ENCODE peak calls at places on chromosomes 3 and 15, in four cellular contexts. One of them, this sample, is unnamed.
A peak's percentile ranks its signal among the peaks of the same experiment; 100 is the strongest.

GRCh38 chr3:99918720-99919119 is 101.1 kb downstream of the CMSS1 start:
- DNase-seq in AG04450: no peak
- DNase-seq in substantia nigra: no peak
- DNase-seq in CD8-positive, alpha-beta memory T cell: no peak
- DNase-seq in this sample: no peak

GRCh38 chr3:126111566-126112475 is 27.9 kb upstream of the SLC41A3 start:
- DNase-seq in AG04450: no peak
- DNase-seq in substantia nigra: no peak
- DNase-seq in CD8-positive, alpha-beta memory T cell: no peak
- DNase-seq in this sample: no peak

GRCh38 chr15:73558529-73558928 is 74.7 kb downstream of the NPTN start:
- DNase-seq in AG04450: no peak
- DNase-seq in substantia nigra: no peak
- DNase-seq in CD8-positive, alpha-beta memory T cell: no peak
- DNase-seq in this sample: no peak

GRCh38 chr15:68431792-68432401 is at the start of gene ITGA11:
- DNase-seq in AG04450: no peak
- DNase-seq in substantia nigra: no peak
- DNase-seq in CD8-positive, alpha-beta memory T cell: no peak
- DNase-seq in this sample: no peak

GRCh38 chr3:185878920-185879319 is 54.1 kb upstream of the IGF2BP2 start:
- DNase-seq in AG04450: no peak
- DNase-seq in substantia nigra: no peak
- DNase-seq in CD8-positive, alpha-beta memory T cell: no peak
- DNase-seq in this sample: no peak

GRCh38 chr3:113495035-113495434 is 19.9 kb downstream of the SPICE1 start:
- DNase-seq in AG04450: no peak
- DNase-seq in substantia nigra: no peak
- DNase-seq in CD8-positive, alpha-beta memory T cell: peak; percentile 6
- DNase-seq in this sample: no peak

GRCh38 chr3:57974796-57975388 is 33.3 kb upstream of the FLNB start:
- DNase-seq in AG04450: peak; percentile 87
- DNase-seq in substantia nigra: no peak
- DNase-seq in CD8-positive, alpha-beta memory T cell: no peak
- DNase-seq in this sample: no peak

GRCh38 chr3:10949197-10949596 is 43.4 kb upstream of the SLC6A1 start:
- DNase-seq in AG04450: no peak
- DNase-seq in substantia nigra: peak; percentile 76
- DNase-seq in CD8-positive, alpha-beta memory T cell: no peak
- DNase-seq in this sample: peak; percentile 71

GRCh38 chr3:172177046-172177445 is 137.7 kb downstream of the FNDC3B start:
- DNase-seq in AG04450: no peak
- DNase-seq in substantia nigra: no peak
- DNase-seq in CD8-positive, alpha-beta memory T cell: no peak
- DNase-seq in this sample: no peak

GRCh38 chr15:89690276-89691218 is at the start of the genes PEX11A and WDR93:
- DNase-seq in AG04450: peak; percentile 10
- DNase-seq in substantia nigra: peak; percentile 73
- DNase-seq in CD8-positive, alpha-beta memory T cell: peak; percentile 68
- DNase-seq in this sample: no peak

GRCh38 chr15:74400915-74401757 is 32.6 kb downstream of the SEMA7A start:
- DNase-seq in AG04450: no peak
- DNase-seq in substantia nigra: no peak
- DNase-seq in CD8-positive, alpha-beta memory T cell: no peak
- DNase-seq in this sample: no peak

GRCh38 chr3:17314171-17314570 is 428.3 kb downstream of the TBC1D5 start:
- DNase-seq in AG04450: no peak
- DNase-seq in substantia nigra: no peak
- DNase-seq in CD8-positive, alpha-beta memory T cell: no peak
- DNase-seq in this sample: no peak

GRCh38 chr15:77867266-77868047 is 210.1 kb downstream of the TBC1D2B start:
- DNase-seq in AG04450: no peak
- DNase-seq in substantia nigra: no peak
- DNase-seq in CD8-positive, alpha-beta memory T cell: no peak
- DNase-seq in this sample: no peak

GRCh38 chr3:106943071-106943470 is 434.2 kb upstream of the CCDC54 start:
- DNase-seq in AG04450: no peak
- DNase-seq in substantia nigra: no peak
- DNase-seq in CD8-positive, alpha-beta memory T cell: no peak
- DNase-seq in this sample: no peak

GRCh38 chr15:28930476-28931291 is 44.9 kb downstream of the APBA2 start:
- DNase-seq in AG04450: no peak
- DNase-seq in substantia nigra: no peak
- DNase-seq in CD8-positive, alpha-beta memory T cell: no peak
- DNase-seq in this sample: no peak

GRCh38 chr3:57733790-57734189 is 22.3 kb upstream of the SLMAP start:
- DNase-seq in AG04450: no peak
- DNase-seq in substantia nigra: no peak
- DNase-seq in CD8-positive, alpha-beta memory T cell: no peak
- DNase-seq in this sample: no peak

GRCh38 chr15:38611228-38611627 is 46.6 kb upstream of the RASGRP1 start:
- DNase-seq in AG04450: no peak
- DNase-seq in substantia nigra: no peak
- DNase-seq in CD8-positive, alpha-beta memory T cell: no peak
- DNase-seq in this sample: no peak

GRCh38 chr3:36765104-36765503 is 751 bp upstream of the DCLK3 start:
- DNase-seq in AG04450: no peak
- DNase-seq in substantia nigra: no peak
- DNase-seq in CD8-positive, alpha-beta memory T cell: no peak
- DNase-seq in this sample: no peak

GRCh38 chr15:48360841-48361240 is 29.6 kb downstream of the DUT start:
- DNase-seq in AG04450: no peak
- DNase-seq in substantia nigra: no peak
- DNase-seq in CD8-positive, alpha-beta memory T cell: no peak
- DNase-seq in this sample: no peak

GRCh38 chr15:66625974-66626373 is 60.2 kb upstream of the LCTL start:
- DNase-seq in AG04450: no peak
- DNase-seq in substantia nigra: no peak
- DNase-seq in CD8-positive, alpha-beta memory T cell: no peak
- DNase-seq in this sample: no peak

GRCh38 chr15:41503669-41504010 is 10.0 kb downstream of the ITPKA start:
- DNase-seq in AG04450: no peak
- DNase-seq in substantia nigra: peak; percentile 13
- DNase-seq in CD8-positive, alpha-beta memory T cell: no peak
- DNase-seq in this sample: no peak

GRCh38 chr3:42262525-42262924 is 3.5 kb downstream of the CCK start:
- DNase-seq in AG04450: peak; percentile 60
- DNase-seq in substantia nigra: no peak
- DNase-seq in CD8-positive, alpha-beta memory T cell: no peak
- DNase-seq in this sample: no peak

GRCh38 chr15:43749690-43750345 is 3.6 kb downstream of the PDIA3 start:
- DNase-seq in AG04450: no peak
- DNase-seq in substantia nigra: no peak
- DNase-seq in CD8-positive, alpha-beta memory T cell: peak; percentile 49
- DNase-seq in this sample: no peak
- H3K27ac ChIP-seq in AG04450: no peak overlapping the region
- H3K27ac ChIP-seq in substantia nigra: no peak overlapping the region
- H3K27ac ChIP-seq in CD8-positive, alpha-beta memory T cell: peak overlapping the region; percentile 50
- H3K27ac ChIP-seq in this sample: no peak overlapping the region

DNA sequence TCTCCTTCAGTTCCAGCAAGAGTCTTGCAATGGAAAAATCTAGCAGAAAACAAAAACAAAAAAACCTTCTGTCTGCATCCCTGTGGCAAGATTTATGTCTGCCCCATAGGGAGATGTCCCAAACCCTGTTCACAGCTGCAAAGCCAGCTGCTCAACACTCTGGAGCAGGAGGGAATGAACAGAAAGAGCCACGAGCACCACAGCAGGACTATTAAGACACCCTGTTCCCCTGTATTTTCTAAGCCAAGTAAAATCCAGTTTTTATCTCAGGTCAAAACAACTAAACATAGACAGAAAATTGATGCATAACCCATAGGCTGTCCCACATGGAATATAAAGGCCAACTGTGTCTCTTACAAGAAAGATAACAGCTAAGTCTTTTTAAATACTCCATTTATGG is 357.9 kb downstream of the LSAMP start:
- DNase-seq in AG04450: no peak
- DNase-seq in substantia nigra: no peak
- DNase-seq in CD8-positive, alpha-beta memory T cell: no peak
- DNase-seq in this sample: no peak
- H3K27ac ChIP-seq in AG04450: no peak overlapping the region
- H3K27ac ChIP-seq in substantia nigra: no peak overlapping the region
- H3K27ac ChIP-seq in CD8-positive, alpha-beta memory T cell: no peak overlapping the region
- H3K27ac ChIP-seq in this sample: no peak overlapping the region

DNA sequence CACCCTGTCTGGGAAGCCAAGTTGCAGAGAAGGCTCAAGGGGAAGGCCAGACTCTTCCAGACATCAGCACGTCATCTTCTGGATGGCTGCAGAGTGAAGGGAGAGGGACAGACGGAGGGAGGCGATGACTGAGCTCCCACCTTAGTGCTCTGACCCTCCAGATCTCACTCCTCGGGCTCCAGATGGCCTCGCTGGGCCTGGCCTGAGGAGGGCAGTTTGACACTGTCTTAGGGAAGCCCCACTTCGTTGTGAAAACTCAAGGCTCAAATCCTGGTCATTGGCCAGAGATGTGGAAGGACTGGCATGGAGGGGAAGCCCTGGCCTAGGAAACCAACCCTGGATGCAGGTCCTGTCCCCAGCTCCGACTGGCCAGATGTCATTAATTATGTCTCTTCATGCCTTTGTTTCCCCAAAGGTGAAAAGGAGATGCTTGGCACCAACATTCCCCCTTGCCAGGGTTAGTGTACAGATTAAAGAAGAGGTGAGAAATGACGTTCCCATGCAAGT is 70.4 kb downstream of the ADCY5 start:
- DNase-seq in AG04450: no peak
- DNase-seq in substantia nigra: no peak
- DNase-seq in CD8-positive, alpha-beta memory T cell: no peak
- DNase-seq in this sample: no peak
- H3K27ac ChIP-seq in AG04450: no peak overlapping the region
- H3K27ac ChIP-seq in substantia nigra: no peak overlapping the region
- H3K27ac ChIP-seq in CD8-positive, alpha-beta memory T cell: no peak overlapping the region
- H3K27ac ChIP-seq in this sample: peak overlapping the region; percentile 48

GRCh38 chr3:187931770-187932278 is 186.6 kb upstream of the BCL6 start:
- DNase-seq in AG04450: no peak
- DNase-seq in substantia nigra: no peak
- DNase-seq in CD8-positive, alpha-beta memory T cell: no peak
- DNase-seq in this sample: no peak
- H3K27ac ChIP-seq in AG04450: no peak overlapping the region
- H3K27ac ChIP-seq in substantia nigra: no peak overlapping the region
- H3K27ac ChIP-seq in CD8-positive, alpha-beta memory T cell: no peak overlapping the region
- H3K27ac ChIP-seq in this sample: no peak overlapping the region

GRCh38 chr3:71725279-71725991 is at the start of gene EIF4E3:
- DNase-seq in AG04450: no peak
- DNase-seq in substantia nigra: peak; percentile 33
- DNase-seq in CD8-positive, alpha-beta memory T cell: peak; percentile 49
- DNase-seq in this sample: peak; percentile 34
- H3K27ac ChIP-seq in AG04450: no peak within 1 kb of the TSS
- H3K27ac ChIP-seq in substantia nigra: peak within 1 kb of the TSS; percentile 83
- H3K27ac ChIP-seq in CD8-positive, alpha-beta memory T cell: peak within 1 kb of the TSS; percentile 76
- H3K27ac ChIP-seq in this sample: peak within 1 kb of the TSS; percentile 85

DNA sequence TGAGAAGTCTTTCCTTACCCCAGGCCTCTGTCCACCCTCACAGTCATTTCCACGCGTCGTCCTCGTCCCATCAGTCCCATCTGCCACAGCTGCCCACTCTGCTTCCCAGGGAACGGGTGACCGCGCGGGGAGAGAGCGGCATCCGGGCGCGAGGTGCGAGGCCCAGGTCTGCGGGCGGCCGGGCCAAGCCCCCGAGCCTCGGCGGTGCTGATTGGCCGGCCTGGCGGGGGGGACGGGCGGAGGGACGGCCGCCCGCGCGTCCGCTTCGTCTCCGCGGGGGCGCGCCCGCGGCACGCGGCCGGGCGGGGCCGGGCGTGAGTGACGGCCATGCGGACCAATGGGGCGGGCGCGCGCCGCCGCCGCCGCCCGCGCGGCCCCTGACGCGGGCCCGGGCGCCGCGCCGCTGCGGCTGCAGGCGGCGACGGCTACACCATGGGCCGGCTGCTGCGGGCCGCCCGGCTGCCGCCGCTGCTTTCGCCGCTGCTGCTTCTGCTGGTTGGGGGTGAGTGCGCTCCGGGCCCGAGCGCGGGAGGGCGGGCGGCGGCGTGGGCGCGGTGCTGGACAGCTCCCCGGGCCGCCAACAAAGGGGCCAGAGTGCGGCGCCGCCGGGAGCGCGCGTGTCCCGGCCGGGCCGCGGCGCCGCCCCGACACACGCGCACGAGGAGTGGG is at the start of gene PODXL2:
- DNase-seq in AG04450: no peak
- DNase-seq in substantia nigra: peak; percentile 42
- DNase-seq in CD8-positive, alpha-beta memory T cell: peak; percentile 24
- DNase-seq in this sample: no peak
- H3K27ac ChIP-seq in AG04450: no peak within 1 kb of the TSS
- H3K27ac ChIP-seq in substantia nigra: no peak within 1 kb of the TSS
- H3K27ac ChIP-seq in CD8-positive, alpha-beta memory T cell: no peak within 1 kb of the TSS
- H3K27ac ChIP-seq in this sample: no peak within 1 kb of the TSS

DNA sequence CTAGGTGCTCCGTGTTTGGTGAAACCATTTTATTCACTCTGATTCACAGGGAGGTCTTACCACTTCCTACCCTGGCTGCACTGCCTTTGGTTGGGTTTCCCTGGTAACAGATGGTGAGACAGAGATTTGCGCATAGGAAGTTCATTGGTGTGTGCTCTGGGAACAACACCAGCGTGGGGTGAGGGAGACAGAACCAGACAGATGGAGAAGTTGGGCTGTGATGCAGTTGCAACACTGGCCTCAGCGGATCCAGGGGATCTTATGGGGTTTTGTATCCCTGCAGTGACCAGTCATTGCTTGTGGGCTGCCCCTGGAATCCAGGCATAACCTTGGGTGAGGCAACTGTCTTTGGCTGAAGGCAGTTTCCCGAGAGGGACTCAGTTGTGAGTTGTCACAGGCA is 12.5 kb upstream of the IL16 start:
- DNase-seq in AG04450: no peak
- DNase-seq in substantia nigra: no peak
- DNase-seq in CD8-positive, alpha-beta memory T cell: no peak
- DNase-seq in this sample: no peak
- H3K27ac ChIP-seq in AG04450: peak overlapping the region; percentile 31
- H3K27ac ChIP-seq in substantia nigra: no peak overlapping the region
- H3K27ac ChIP-seq in CD8-positive, alpha-beta memory T cell: no peak overlapping the region
- H3K27ac ChIP-seq in this sample: no peak overlapping the region

GRCh38 chr3:183513046-183513706 is 42.3 kb downstream of the KLHL6 start:
- DNase-seq in AG04450: no peak
- DNase-seq in substantia nigra: no peak
- DNase-seq in CD8-positive, alpha-beta memory T cell: peak; percentile 37
- DNase-seq in this sample: no peak
- H3K27ac ChIP-seq in AG04450: no peak overlapping the region
- H3K27ac ChIP-seq in substantia nigra: no peak overlapping the region
- H3K27ac ChIP-seq in CD8-positive, alpha-beta memory T cell: no peak overlapping the region
- H3K27ac ChIP-seq in this sample: no peak overlapping the region

GRCh38 chr3:196219194-196219969 is 3.0 kb downstream of the SLC51A start:
- DNase-seq in AG04450: peak; percentile 63
- DNase-seq in substantia nigra: peak; percentile 30
- DNase-seq in CD8-positive, alpha-beta memory T cell: peak; percentile 18
- DNase-seq in this sample: peak; percentile 27
- H3K27ac ChIP-seq in AG04450: peak overlapping the region; percentile 47
- H3K27ac ChIP-seq in substantia nigra: no peak overlapping the region
- H3K27ac ChIP-seq in CD8-positive, alpha-beta memory T cell: no peak overlapping the region
- H3K27ac ChIP-seq in this sample: peak overlapping the region; percentile 70